ENCODE peak calls at places on chromosomes 4 and X, in four cellular contexts. One of them, this sample, is unnamed.

GRCh38 chr4:151524610-151525009 is 115.6 kb downstream of the FHIP1A start:
- DNase-seq in gastrocnemius medialis: no peak
- DNase-seq in H1: no peak
- DNase-seq in HepG2: no peak
- DNase-seq in this sample: no peak

GRCh38 chr4:45004847-45005565 is 278.6 kb upstream of the GNPDA2 start:
- DNase-seq in HepG2: no peak
- DNase-seq in H1: no peak
- DNase-seq in gastrocnemius medialis: no peak
- DNase-seq in this sample: no peak

GRCh38 chr4:168630445-168631187 is 133.8 kb downstream of the PALLD start:
- DNase-seq in HepG2: no peak
- DNase-seq in H1: no peak
- DNase-seq in gastrocnemius medialis: no peak
- DNase-seq in this sample: no peak

GRCh38 chrX:67872958-67873357 is 329.1 kb downstream of the AR start:
- DNase-seq in H1: no peak
- DNase-seq in gastrocnemius medialis: no peak
- DNase-seq in HepG2: no peak
- DNase-seq in this sample: no peak

GRCh38 chrX:11770320-11770719 is 12.3 kb downstream of the MSL3 start:
- DNase-seq in H1: no peak
- DNase-seq in HepG2: peak; percentile 23
- DNase-seq in gastrocnemius medialis: peak; percentile 25
- DNase-seq in this sample: no peak

GRCh38 chrX:2679534-2680485 is 11.3 kb upstream of the CD99 start:
- DNase-seq in HepG2: no peak
- DNase-seq in gastrocnemius medialis: no peak
- DNase-seq in H1: no peak
- DNase-seq in this sample: no peak

GRCh38 chr4:140168474-140168873 is 14.5 kb upstream of the MAML3 start:
- DNase-seq in HepG2: no peak
- DNase-seq in gastrocnemius medialis: no peak
- DNase-seq in H1: no peak
- DNase-seq in this sample: no peak

GRCh38 chr4:153432971-153433752 is 33.0 kb upstream of the TMEM131L start:
- DNase-seq in gastrocnemius medialis: peak; percentile 62
- DNase-seq in H1: peak; percentile 62
- DNase-seq in HepG2: peak; percentile 79
- DNase-seq in this sample: peak; percentile 13

GRCh38 chr4:48575964-48576363 is 85.9 kb downstream of the ZAR1 start:
- DNase-seq in HepG2: no peak
- DNase-seq in gastrocnemius medialis: no peak
- DNase-seq in H1: no peak
- DNase-seq in this sample: no peak

GRCh38 chr4:94880976-94881375 is 123.2 kb downstream of the BMPR1B start:
- DNase-seq in gastrocnemius medialis: no peak
- DNase-seq in H1: no peak
- DNase-seq in HepG2: no peak
- DNase-seq in this sample: no peak

GRCh38 chr4:177681902-177682301 is 239.7 kb upstream of the AGA start:
- DNase-seq in HepG2: no peak
- DNase-seq in gastrocnemius medialis: no peak
- DNase-seq in H1: no peak
- DNase-seq in this sample: no peak

GRCh38 chrX:9420513-9420912 is 44.3 kb upstream of the TBL1X start:
- DNase-seq in H1: no peak
- DNase-seq in HepG2: no peak
- DNase-seq in gastrocnemius medialis: no peak
- DNase-seq in this sample: no peak

GRCh38 chrX:17736856-17737706 is at the start of gene SCML1:
- DNase-seq in gastrocnemius medialis: peak; percentile 98
- DNase-seq in HepG2: peak; percentile 94
- DNase-seq in H1: peak; percentile 87
- DNase-seq in this sample: peak; percentile 72

GRCh38 chr4:173521474-173522159 is 8.4 kb downstream of the HAND2 start:
- DNase-seq in H1: peak; percentile 61
- DNase-seq in HepG2: no peak
- DNase-seq in gastrocnemius medialis: no peak
- DNase-seq in this sample: no peak

GRCh38 chr4:57103051-57103450 is 7.1 kb downstream of the IGFBP7 start:
- DNase-seq in H1: no peak
- DNase-seq in gastrocnemius medialis: no peak
- DNase-seq in HepG2: no peak
- DNase-seq in this sample: no peak

DNA sequence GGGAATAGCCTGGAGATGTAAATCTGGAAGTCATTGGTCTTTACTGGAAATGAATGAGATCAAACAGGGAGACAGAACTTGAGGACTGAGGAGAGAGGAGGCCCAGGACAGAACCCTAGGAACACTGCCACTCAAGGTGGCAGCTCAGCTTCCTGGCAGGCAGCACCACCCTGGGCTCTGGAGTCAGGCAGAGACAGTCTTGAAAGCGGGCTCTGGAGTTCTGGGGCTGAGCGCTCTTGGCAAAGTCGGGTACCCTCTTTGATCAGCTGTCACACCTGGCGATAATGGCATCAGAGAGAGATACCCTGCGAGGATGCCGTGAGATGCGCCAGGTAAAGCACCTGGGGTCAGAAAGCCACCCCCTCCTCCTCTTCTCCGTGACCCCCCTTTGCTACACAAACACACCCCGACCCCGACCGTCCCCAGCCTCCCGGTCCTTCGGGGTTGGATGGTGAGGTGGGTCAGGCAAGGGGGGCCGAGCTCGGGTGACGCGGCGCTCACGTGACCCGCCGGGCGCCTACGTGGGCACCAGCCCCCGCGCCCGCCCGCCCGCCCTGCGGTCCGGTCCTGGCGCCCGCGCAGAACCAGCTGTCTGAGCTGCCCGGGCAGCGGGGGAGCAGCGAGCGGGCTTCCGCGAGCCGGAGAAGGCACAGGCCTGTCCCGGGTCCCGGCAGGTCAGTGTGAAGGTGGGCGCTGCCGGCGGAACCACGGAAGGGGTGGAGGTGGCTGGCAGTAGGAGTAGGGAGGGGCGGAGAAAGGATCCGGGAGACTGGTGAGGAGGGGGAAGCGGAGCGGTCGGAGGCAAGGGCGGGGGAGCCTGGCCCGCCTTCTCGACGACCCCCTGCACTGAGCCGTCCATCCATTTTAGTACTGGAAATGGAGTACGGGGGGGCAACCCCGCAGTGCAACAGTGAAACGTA is at the start of gene TCEAL3:
- DNase-seq in gastrocnemius medialis: peak; percentile 25
- DNase-seq in HepG2: no peak
- DNase-seq in H1: peak; percentile 69
- DNase-seq in this sample: peak; percentile 4
- TF ChIP-seq POLR2A in gastrocnemius medialis: peak; percentile 26
- TF ChIP-seq POLR2A in HepG2: no peak
- TF ChIP-seq POLR2A in H1: no peak
- TF ChIP-seq POLR2A in this sample: peak; percentile 40

DNA sequence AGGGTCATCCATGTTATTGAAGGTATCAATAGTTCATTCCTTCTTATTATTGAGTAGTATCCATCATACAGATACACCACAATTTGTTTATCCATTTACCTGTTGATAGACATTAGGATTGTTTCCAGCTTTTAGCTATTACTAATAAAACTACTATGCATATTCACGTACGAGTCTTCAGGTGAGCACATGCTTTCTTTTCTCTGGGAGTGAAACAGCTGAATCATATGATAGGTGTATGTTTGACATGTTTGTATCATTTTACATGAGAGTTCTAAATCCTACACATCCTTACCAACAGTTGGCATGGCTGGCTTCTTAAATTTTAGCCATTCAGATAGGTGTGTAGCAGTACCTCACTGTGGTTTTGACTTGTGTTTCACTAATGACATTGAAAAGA is 556.6 kb upstream of the DIPK2B start:
- DNase-seq in HepG2: no peak
- DNase-seq in gastrocnemius medialis: no peak
- DNase-seq in H1: no peak
- DNase-seq in this sample: no peak
- H3K27ac ChIP-seq in HepG2: no peak overlapping the region
- H3K27ac ChIP-seq in gastrocnemius medialis: no peak overlapping the region
- H3K27ac ChIP-seq in H1: no peak overlapping the region
- H3K27ac ChIP-seq in this sample: no peak overlapping the region

DNA sequence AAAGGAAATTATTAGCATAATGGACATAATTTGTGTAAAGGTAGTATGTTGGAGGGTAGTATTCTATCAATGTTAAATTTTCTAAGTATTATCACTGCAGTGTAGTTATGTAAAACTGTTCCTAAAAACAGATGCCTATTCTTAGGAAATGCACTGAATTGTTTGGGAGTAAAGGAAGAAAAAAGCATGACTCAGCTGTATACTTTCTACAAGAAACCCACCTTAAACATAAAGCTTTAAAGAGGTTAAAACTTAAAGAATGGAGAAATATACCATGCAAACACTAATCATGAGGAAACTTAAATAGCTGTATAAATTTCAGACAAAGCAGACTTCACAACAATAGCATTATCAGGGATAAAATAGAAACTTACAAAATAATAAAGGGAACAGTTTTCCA is 292.9 kb downstream of the ANTXR2 start:
- DNase-seq in HepG2: no peak
- DNase-seq in H1: no peak
- DNase-seq in gastrocnemius medialis: no peak
- DNase-seq in this sample: no peak
- TF ChIP-seq POLR2A in HepG2: no peak
- TF ChIP-seq POLR2A in H1: no peak
- TF ChIP-seq POLR2A in gastrocnemius medialis: no peak
- TF ChIP-seq POLR2A in this sample: no peak

GRCh38 chrX:21131346-21131745 is 242.9 kb upstream of the CNKSR2 start:
- DNase-seq in HepG2: no peak
- DNase-seq in H1: no peak
- DNase-seq in gastrocnemius medialis: no peak
- DNase-seq in this sample: no peak

GRCh38 chrX:21131786-21132185 is 242.4 kb upstream of the CNKSR2 start:
- DNase-seq in H1: no peak
- DNase-seq in gastrocnemius medialis: no peak
- DNase-seq in HepG2: no peak
- DNase-seq in this sample: no peak

GRCh38 chrX:21132686-21133393 is 241.4 kb upstream of the CNKSR2 start:
- DNase-seq in gastrocnemius medialis: no peak
- DNase-seq in HepG2: no peak
- DNase-seq in H1: no peak
- DNase-seq in this sample: no peak
- H3K27ac ChIP-seq in gastrocnemius medialis: no peak overlapping the region
- H3K27ac ChIP-seq in HepG2: no peak overlapping the region
- H3K27ac ChIP-seq in H1: no peak overlapping the region
- H3K27ac ChIP-seq in this sample: no peak overlapping the region

GRCh38 chr4:1768367-1769034 is 24.6 kb upstream of the FGFR3 start:
- DNase-seq in HepG2: peak; percentile 35
- DNase-seq in gastrocnemius medialis: no peak
- DNase-seq in H1: no peak
- DNase-seq in this sample: no peak
- TF ChIP-seq POLR2A in HepG2: no peak
- TF ChIP-seq POLR2A in gastrocnemius medialis: no peak
- TF ChIP-seq POLR2A in H1: no peak
- TF ChIP-seq POLR2A in this sample: no peak

GRCh38 chrX:23803931-23804381 is 21.0 kb downstream of the SAT1 start:
- DNase-seq in H1: no peak
- DNase-seq in HepG2: peak; percentile 70
- DNase-seq in gastrocnemius medialis: no peak
- DNase-seq in this sample: no peak

GRCh38 chrX:23810279-23810678 is 27.3 kb downstream of the SAT1 start:
- DNase-seq in gastrocnemius medialis: no peak
- DNase-seq in HepG2: no peak
- DNase-seq in H1: no peak
- DNase-seq in this sample: no peak

GRCh38 chrX:23802431-23802830 is 19.5 kb downstream of the SAT1 start:
- DNase-seq in H1: no peak
- DNase-seq in HepG2: no peak
- DNase-seq in gastrocnemius medialis: no peak
- DNase-seq in this sample: no peak

GRCh38 chrX:23804578-23804977 is 21.6 kb downstream of the SAT1 start:
- DNase-seq in HepG2: no peak
- DNase-seq in gastrocnemius medialis: no peak
- DNase-seq in H1: no peak
- DNase-seq in this sample: no peak

DNA sequence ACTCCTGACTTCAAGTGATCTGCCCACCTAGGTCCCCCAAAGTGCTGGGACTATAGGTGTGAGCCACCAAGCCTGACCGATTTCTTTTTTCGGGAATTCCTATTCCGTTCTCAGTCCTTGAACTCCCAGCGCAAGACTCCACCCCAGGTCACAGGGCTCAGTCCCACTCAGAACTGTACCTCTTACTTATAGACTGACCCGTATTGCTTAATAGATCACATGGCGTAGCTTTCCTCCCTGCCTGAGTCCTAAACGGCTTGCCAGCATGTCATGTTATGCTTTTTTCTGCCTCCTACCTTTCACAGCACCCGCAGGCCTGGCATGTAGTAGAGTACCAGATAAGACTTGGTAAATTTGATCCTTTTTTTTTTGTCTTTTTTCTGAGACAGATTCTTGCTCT is 22.4 kb downstream of the SAT1 start:
- DNase-seq in H1: no peak
- DNase-seq in HepG2: no peak
- DNase-seq in gastrocnemius medialis: no peak
- DNase-seq in this sample: no peak
- H3K27ac ChIP-seq in H1: no peak overlapping the region
- H3K27ac ChIP-seq in HepG2: no peak overlapping the region
- H3K27ac ChIP-seq in gastrocnemius medialis: no peak overlapping the region
- H3K27ac ChIP-seq in this sample: no peak overlapping the region

This sample was measured in esophagus squamous epithelium.